ENCODE peak calls at places on chromosome 9, in five cellular contexts. P is heart left ventricle, N is heart right ventricle, F is cardiac fibroblast, C is NB4. R is an unnamed sample.

GRCh38 chr9:5900622-5901021 is 9.9 kb downstream of the MLANA start:
- DNase-seq in P (no peak), N (no peak), F (no peak), C (no peak), R (no peak)

GRCh38 chr9:91978739-91979414 is 28.8 kb upstream of the ROR2 start:
- DNase-seq in P (no peak), N (no peak), F (peak; percentile 92), C (peak; percentile 60), R (no peak)

GRCh38 chr9:91073049-91073810 is 271.6 kb downstream of the SYK start:
- DNase-seq in P (no peak), N (no peak), F (no peak), C (no peak), R (no peak)

GRCh38 chr9:88266416-88266815 is 121.8 kb upstream of the SPIN1 start:
- DNase-seq in P (no peak), N (no peak), F (no peak), C (no peak), R (no peak)

GRCh38 chr9:133642708-133643361 is 6.7 kb downstream of the DBH start:
- DNase-seq in P (no peak), N (no peak), F (no peak), C (no peak), R (peak; percentile 57)

GRCh38 chr9:7970666-7971335 is 171.2 kb upstream of the DMAC1 start:
- DNase-seq in P (no peak), N (no peak), F (no peak), C (peak; percentile 60), R (no peak)

GRCh38 chr9:37653385-37653784 is 2.6 kb downstream of the FRMPD1 start:
- DNase-seq in P (no peak), N (no peak), F (no peak), C (no peak), R (no peak)

GRCh38 chr9:136234597-136234996 is 11.0 kb downstream of the QSOX2 start:
- DNase-seq in P (no peak), N (no peak), F (no peak), C (no peak), R (no peak)

GRCh38 chr9:129455151-129455995 is 165.5 kb downstream of the C9orf50 start:
- DNase-seq in P (no peak), N (no peak), F (no peak), C (no peak), R (no peak)

GRCh38 chr9:89920901-89921300 is 316.1 kb downstream of the GADD45G start:
- DNase-seq in P (no peak), N (no peak), F (no peak), C (no peak), R (no peak)

GRCh38 chr9:89920131-89920530 is 315.3 kb downstream of the GADD45G start:
- DNase-seq in P (no peak), N (no peak), F (no peak), C (no peak), R (no peak)

GRCh38 chr9:89917861-89918260 is 313.0 kb downstream of the GADD45G start:
- DNase-seq in P (no peak), N (no peak), F (no peak), C (no peak), R (no peak)

GRCh38 chr9:89922099-89922498 is 317.3 kb downstream of the GADD45G start:
- DNase-seq in P (no peak), N (no peak), F (no peak), C (no peak), R (no peak)

DNA sequence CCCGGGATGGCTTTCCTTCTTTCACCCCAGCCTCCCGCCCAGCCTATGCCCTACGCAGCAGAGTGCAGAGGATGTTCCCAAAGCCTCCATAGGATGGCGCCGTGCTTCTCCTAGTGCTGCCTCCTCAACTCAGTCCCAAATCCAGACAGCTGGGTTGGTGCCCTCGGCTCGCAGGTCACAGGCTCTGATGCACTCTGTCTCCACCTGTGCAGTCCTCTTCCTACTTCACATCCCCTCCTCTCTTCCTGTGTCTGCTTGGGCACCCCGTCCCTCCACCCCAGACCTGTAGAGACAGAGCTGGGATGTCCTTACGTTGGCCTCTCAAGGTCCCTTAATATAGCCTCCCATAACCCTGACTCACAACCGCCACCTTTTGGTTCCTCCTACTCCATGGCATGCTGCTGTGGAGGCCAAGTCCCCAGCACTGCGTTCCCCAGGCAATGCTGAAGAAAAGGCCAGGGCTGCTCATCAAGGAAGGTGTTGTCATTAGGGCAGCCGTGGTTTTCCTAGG is 314.4 kb downstream of the GADD45G start:
- DNase-seq in P (peak; percentile 50), N (peak; percentile 56), F (peak; percentile 8), C (peak; percentile 65), R (no peak)
- TF ChIP-seq CTCF in P (peak; percentile 57), N (peak; percentile 55), F (no peak), C (peak; percentile 40), R (peak; percentile 36)

GRCh38 chr9:132242621-132243155 is 80.8 kb downstream of the NTNG2 start:
- DNase-seq in P (no peak), N (no peak), F (no peak), C (no peak), R (peak; percentile 72)

GRCh38 chr9:132241840-132242620 is 80.2 kb downstream of the NTNG2 start:
- DNase-seq in P (peak; percentile 58), N (peak; percentile 41), F (peak; percentile 25), C (peak; percentile 72), R (peak; percentile 80)

GRCh38 chr9:132239999-132240859 is 78.4 kb downstream of the NTNG2 start:
- DNase-seq in P (no peak), N (no peak), F (no peak), C (no peak), R (peak; percentile 71)

GRCh38 chr9:132240860-132241482 is 79.1 kb downstream of the NTNG2 start:
- DNase-seq in P (peak; percentile 97), N (peak; percentile 98), F (peak; percentile 97), C (peak; percentile 96), R (peak; percentile 100)

GRCh38 chr9:132241483-132241839 is 79.6 kb downstream of the NTNG2 start:
- DNase-seq in P (no peak), N (no peak), F (no peak), C (no peak), R (peak; percentile 89)
- H3K4me3 ChIP-seq in P (peak overlapping the region; percentile 43), N (peak overlapping the region; percentile 66), F (peak overlapping the region; percentile 57), C (peak overlapping the region; percentile 48), R (peak overlapping the region; percentile 57)

GRCh38 chr9:124757589-124757988 is 13.5 kb downstream of the NR6A1 start:
- DNase-seq in P (no peak), N (no peak), F (no peak), C (no peak), R (no peak)

GRCh38 chr9:124756011-124756410 is 15.1 kb downstream of the NR6A1 start:
- DNase-seq in P (no peak), N (no peak), F (no peak), C (no peak), R (no peak)

GRCh38 chr9:124755061-124755460 is 16.1 kb downstream of the NR6A1 start:
- DNase-seq in P (no peak), N (no peak), F (no peak), C (no peak), R (no peak)

GRCh38 chr9:124752967-124753366 is 18.1 kb downstream of the NR6A1 start:
- DNase-seq in P (no peak), N (no peak), F (no peak), C (no peak), R (no peak)

DNA sequence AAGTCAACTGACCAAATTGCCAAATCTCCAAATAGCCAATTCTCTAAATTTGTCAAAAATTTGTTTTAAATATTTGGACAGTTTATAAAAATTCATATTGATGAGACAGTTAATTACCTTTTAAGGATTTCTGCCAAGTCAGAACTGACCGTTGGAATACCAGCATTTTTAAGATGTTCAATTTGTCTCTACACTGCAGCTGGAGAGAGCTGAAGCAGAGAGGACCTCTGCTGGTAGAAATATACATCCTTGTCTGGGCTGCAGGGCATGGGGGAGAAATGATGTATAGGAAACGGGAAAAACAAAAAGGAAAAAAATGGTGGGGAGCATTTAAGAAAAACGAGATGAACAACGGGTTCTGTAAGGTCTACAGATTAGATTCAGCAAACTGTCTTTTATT is 16.8 kb downstream of the NR6A1 start:
- DNase-seq in P (no peak), N (no peak), F (peak; percentile 48), C (peak; percentile 38), R (no peak)
- TF ChIP-seq CTCF in P (no peak), N (no peak), F (peak; percentile 53), C (peak; percentile 40), R (no peak)

DNA sequence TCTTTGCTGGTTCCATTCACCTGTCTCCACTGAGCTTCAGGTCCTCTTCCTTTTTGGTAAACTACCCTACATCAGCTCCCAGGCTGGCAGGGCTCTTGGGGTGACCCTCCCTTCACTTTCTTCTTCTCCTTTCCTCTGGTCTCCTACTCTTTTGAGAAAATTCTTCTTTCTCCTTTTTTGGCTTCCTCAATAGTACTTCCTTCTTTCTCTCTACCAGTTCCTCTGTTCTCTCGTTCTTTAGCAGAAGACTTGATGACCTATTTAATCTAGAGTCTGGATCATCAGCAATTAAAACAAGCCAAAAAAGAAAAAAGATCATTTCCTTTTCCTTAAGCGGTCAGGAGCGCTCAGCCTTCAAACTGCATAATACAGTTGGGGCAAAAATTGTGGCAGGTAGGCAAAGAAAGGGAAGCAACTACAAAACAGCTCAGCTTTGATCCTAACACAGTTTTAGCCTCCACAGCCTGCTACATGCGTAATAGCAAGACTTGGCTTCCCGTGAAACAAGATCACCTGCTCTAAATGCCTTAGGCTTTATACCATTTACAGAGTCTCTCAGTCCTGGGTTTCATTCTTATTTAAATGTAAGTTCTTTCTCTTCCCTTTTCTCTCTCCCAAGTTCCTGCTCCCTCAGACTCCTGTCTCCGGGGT is 14.0 kb upstream of the GSN start:
- DNase-seq in P (no peak), N (no peak), F (no peak), C (peak; percentile 69), R (no peak)
- H3K4me3 ChIP-seq in P (no peak overlapping the region), N (no peak overlapping the region), F (no peak overlapping the region), C (peak overlapping the region; percentile 11), R (no peak overlapping the region)

GRCh38 chr9:70600479-70600878 is 186.0 kb upstream of the KLF9 start:
- DNase-seq in P (peak; percentile 40), N (peak; percentile 48), F (peak; percentile 89), C (no peak), R (peak; percentile 73)
- TF ChIP-seq CTCF in P (no peak), N (no peak), F (no peak), C (no peak), R (no peak)

DNA sequence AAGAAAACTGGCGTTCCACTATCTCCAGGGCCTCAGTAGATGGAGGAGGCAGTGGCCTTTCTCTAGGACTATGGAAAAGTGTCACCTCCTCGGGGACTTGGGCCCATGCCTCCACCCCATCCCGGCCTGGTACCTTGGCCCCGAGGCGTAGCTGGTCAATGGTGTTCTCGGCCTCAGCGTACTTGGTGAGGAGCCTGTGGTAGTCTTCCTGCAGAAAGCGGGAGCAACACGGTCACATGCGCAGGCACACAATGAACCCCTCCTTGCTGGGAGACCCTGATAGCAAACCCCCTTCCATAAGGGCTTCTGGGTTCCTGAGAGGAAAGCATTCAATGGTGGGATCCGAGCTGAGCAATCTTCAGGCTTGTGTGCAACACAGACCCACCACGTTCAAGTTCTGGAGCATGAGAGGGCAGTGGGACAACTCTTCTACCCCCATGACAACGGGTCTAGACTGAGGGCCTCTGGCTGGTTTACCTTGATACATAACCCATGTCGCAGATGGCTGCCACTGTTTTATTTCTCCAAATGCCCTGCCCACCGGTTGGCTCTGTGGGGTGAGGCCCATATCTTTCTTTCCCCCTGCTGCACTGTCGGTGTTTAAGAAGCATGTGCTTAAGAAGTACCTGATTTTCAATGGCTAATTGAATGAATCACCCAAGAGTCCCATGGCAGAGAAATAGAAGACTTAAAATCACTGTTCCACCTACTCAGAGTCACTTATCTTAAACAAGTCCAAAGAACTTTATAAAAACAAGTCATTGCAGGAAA is 13.6 kb downstream of the AKNA start:
- DNase-seq in P (no peak), N (no peak), F (no peak), C (no peak), R (peak; percentile 61)
- H3K4me3 ChIP-seq in P (no peak overlapping the region), N (no peak overlapping the region), F (no peak overlapping the region), C (no peak overlapping the region), R (no peak overlapping the region)

GRCh38 chr9:20271723-20272122 is 350.6 kb downstream of the MLLT3 start:
- DNase-seq in P (no peak), N (no peak), F (no peak), C (no peak), R (no peak)
- TF ChIP-seq CTCF in P (no peak), N (no peak), F (peak; percentile 19), C (no peak), R (no peak)

R was measured in kidney.